ENCODE peak calls at places on chromosomes 11 and 22, in six cellular contexts. P is stomach, X is A549, A is K562, D is upper lobe of left lung, L is tibial nerve. B is an unnamed sample.

GRCh38 chr11:120516461-120517389 is 5.2 kb downstream of the GRIK4 start:
- DNase-seq in P (no peak), X (no peak), A (no peak), D (peak), L (no peak), B (peak)

GRCh38 chr11:69637956-69638871 is 2.7 kb upstream of the CCND1 start:
- DNase-seq in P (peak), X (peak), A (no peak), D (peak), L (no peak), B (no peak)

GRCh38 chr11:124753207-124753606 is 1.2 kb upstream of the VSIG2 start:
- DNase-seq in P (no peak), X (no peak), A (no peak), D (no peak), L (no peak), B (no peak)

GRCh38 chr11:124870430-124870829 is 5.2 kb downstream of the ROBO3 start:
- DNase-seq in P (no peak), X (no peak), A (no peak), D (no peak), L (no peak), B (no peak)

GRCh38 chr22:39493759-39494158 is 8.3 kb upstream of the MIEF1 start:
- DNase-seq in P (no peak), X (no peak), A (no peak), D (no peak), L (no peak), B (no peak)

GRCh38 chr22:37533995-37534394 is 14.8 kb upstream of the CARD10 start:
- DNase-seq in P (no peak), X (no peak), A (no peak), D (no peak), L (no peak), B (no peak)

GRCh38 chr11:37572491-37573171 is 974.6 kb upstream of the RAG2 start:
- DNase-seq in P (no peak), X (no peak), A (no peak), D (no peak), L (no peak), B (no peak)

GRCh38 chr11:22338465-22338810 is 257 bp downstream of the SLC17A6 start:
- DNase-seq in P (no peak), X (no peak), A (no peak), D (no peak), L (no peak), B (no peak)

GRCh38 chr11:131622193-131622592 is 251.8 kb downstream of the NTM start:
- DNase-seq in P (no peak), X (no peak), A (no peak), D (no peak), L (no peak), B (no peak)

GRCh38 chr11:66280428-66280827 is 2.5 kb downstream of the CNIH2 start:
- DNase-seq in P (no peak), X (no peak), A (no peak), D (peak), L (no peak), B (peak)

GRCh38 chr11:78465169-78465942 is 47.7 kb upstream of the GAB2 start:
- DNase-seq in P (no peak), X (no peak), A (no peak), D (peak), L (no peak), B (no peak)

GRCh38 chr22:23132376-23133091 is 9.3 kb downstream of the RSPH14 start:
- DNase-seq in P (no peak), X (no peak), A (peak), D (no peak), L (no peak), B (no peak)

GRCh38 chr11:5626191-5626590 is 1.4 kb downstream of the TRIM34 start:
- DNase-seq in P (no peak), X (no peak), A (no peak), D (no peak), L (no peak), B (no peak)

GRCh38 chr22:27918351-27919221 is 470 bp downstream of the PITPNB start:
- DNase-seq in P (peak), X (peak), A (peak), D (peak), L (peak), B (peak)

GRCh38 chr11:88338223-88338661 is 706 bp upstream of the CTSC start:
- DNase-seq in P (peak), X (peak), A (peak), D (no peak), L (peak), B (peak)

GRCh38 chr22:41915035-41915782 is at the start of gene SHISA8:
- DNase-seq in P (peak), X (no peak), A (no peak), D (peak), L (no peak), B (peak)

GRCh38 chr11:19244621-19245020 is 3.9 kb upstream of the E2F8 start:
- DNase-seq in P (no peak), X (no peak), A (no peak), D (no peak), L (no peak), B (no peak)

GRCh38 chr11:104858882-104859735 is 39.2 kb downstream of the CASP12 start:
- DNase-seq in P (no peak), X (no peak), A (no peak), D (no peak), L (no peak), B (no peak)

GRCh38 chr11:118531597-118532084 is 649 bp downstream of the TMEM25 start:
- DNase-seq in P (no peak), X (no peak), A (peak), D (peak), L (no peak), B (no peak)

GRCh38 chr11:3341298-3341697 is 37.6 kb downstream of the ZNF195 start:
- DNase-seq in P (peak), X (no peak), A (peak), D (no peak), L (peak), B (peak)

GRCh38 chr11:86222081-86222480 is 22.5 kb upstream of the EED start:
- DNase-seq in P (no peak), X (no peak), A (no peak), D (no peak), L (no peak), B (no peak)

GRCh38 chr22:38940985-38941384 is 16.4 kb upstream of the APOBEC3A start:
- DNase-seq in P (no peak), X (no peak), A (no peak), D (no peak), L (no peak), B (no peak)

GRCh38 chr11:69862797-69863543 is 43.8 kb upstream of the FGF3 start:
- DNase-seq in P (no peak), X (no peak), A (no peak), D (peak), L (no peak), B (no peak)

GRCh38 chr22:25824828-25825474 is 83.0 kb downstream of the MYO18B start:
- DNase-seq in P (no peak), X (no peak), A (no peak), D (no peak), L (no peak), B (no peak)

GRCh38 chr11:28659716-28660348 is 551.6 kb downstream of the METTL15 start:
- DNase-seq in P (no peak), X (no peak), A (no peak), D (no peak), L (no peak), B (no peak)
- TF ChIP-seq EP300 in P (no peak), X (no peak), A (no peak), D (no peak), L (no peak), B (no peak)

GRCh38 chr11:116993599-116993998 is 104.6 kb downstream of the SIK3 start:
- DNase-seq in P (no peak), X (no peak), A (no peak), D (no peak), L (no peak), B (no peak)
- TF ChIP-seq EP300 in P (no peak), X (no peak), A (no peak), D (no peak), L (peak), B (no peak)

GRCh38 chr11:122201126-122201525 is 85.1 kb upstream of the BLID start:
- DNase-seq in P (no peak), X (no peak), A (no peak), D (no peak), L (no peak), B (no peak)

GRCh38 chr11:122195790-122196189 is 79.8 kb upstream of the BLID start:
- DNase-seq in P (no peak), X (no peak), A (no peak), D (no peak), L (no peak), B (no peak)

GRCh38 chr11:122198291-122198983 is 82.4 kb upstream of the BLID start:
- DNase-seq in P (no peak), X (no peak), A (no peak), D (no peak), L (no peak), B (no peak)

GRCh38 chr11:122199661-122200060 is 83.6 kb upstream of the BLID start:
- DNase-seq in P (no peak), X (no peak), A (no peak), D (no peak), L (no peak), B (no peak)

GRCh38 chr11:122197055-122197987 is 81.3 kb upstream of the BLID start:
- DNase-seq in P (no peak), X (peak), A (no peak), D (no peak), L (no peak), B (peak)
- TF ChIP-seq EP300 in P (no peak), X (peak), A (no peak), D (no peak), L (peak), B (no peak)

DNA sequence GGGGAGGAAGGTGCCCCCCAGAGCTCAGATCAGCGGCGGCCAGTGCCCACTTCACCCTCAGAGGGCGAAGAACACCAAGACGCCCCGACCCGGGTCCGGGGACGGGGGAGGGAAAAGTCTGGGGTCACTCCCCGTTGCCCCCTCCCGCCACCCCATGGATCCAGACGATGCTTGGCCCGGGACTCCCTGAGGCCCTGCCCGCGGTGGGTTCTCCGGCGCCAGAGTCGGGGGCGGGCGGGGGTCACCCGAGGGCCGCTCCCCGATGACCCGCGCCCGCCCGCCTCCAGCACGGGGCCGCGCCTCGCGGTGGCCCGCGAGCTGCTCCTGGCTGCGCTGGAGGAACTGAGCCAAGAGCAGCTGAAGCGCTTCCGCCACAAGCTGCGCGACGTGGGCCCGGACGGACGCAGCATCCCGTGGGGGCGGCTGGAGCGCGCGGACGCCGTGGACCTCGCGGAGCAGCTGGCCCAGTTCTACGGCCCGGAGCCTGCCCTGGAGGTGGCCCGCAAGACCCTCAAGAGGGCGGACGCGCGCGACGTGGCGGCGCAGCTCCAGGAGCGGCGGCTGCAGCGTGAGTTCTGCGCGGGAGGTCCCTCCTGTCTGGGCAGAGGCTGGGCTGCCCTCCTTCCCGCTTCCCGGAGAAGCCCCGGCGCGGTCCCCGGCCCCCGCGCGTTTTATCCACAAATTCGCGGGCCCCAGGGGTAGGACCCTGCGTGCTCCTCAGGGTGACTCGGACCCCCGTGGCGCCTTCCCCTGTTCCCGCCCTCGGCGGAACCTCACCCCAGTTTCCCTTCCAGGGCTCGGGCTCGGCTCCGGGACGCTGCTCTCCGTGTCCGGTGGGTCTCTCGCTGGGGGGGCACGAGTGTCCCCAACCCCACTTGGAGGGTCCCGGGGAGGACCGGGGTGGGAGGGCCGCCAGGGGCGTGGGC is 1.1 kb downstream of the NLRP6 start:
- DNase-seq in P (no peak), X (no peak), A (no peak), D (peak), L (no peak), B (no peak)
- TF ChIP-seq EP300 in P (no peak), X (no peak), A (no peak), D (no peak), L (no peak), B (no peak)

GRCh38 chr11:103625624-103625965 is 410.8 kb upstream of the DDI1 start:
- DNase-seq in P (no peak), X (no peak), A (no peak), D (no peak), L (no peak), B (no peak)

GRCh38 chr11:103628121-103628520 is 408.3 kb upstream of the DDI1 start:
- DNase-seq in P (no peak), X (no peak), A (no peak), D (no peak), L (no peak), B (no peak)

GRCh38 chr11:103623933-103624332 is 412.5 kb upstream of the DDI1 start:
- DNase-seq in P (no peak), X (no peak), A (no peak), D (no peak), L (no peak), B (no peak)

GRCh38 chr11:103622296-103622695 is 414.1 kb upstream of the DDI1 start:
- DNase-seq in P (no peak), X (no peak), A (no peak), D (no peak), L (no peak), B (no peak)

DNA sequence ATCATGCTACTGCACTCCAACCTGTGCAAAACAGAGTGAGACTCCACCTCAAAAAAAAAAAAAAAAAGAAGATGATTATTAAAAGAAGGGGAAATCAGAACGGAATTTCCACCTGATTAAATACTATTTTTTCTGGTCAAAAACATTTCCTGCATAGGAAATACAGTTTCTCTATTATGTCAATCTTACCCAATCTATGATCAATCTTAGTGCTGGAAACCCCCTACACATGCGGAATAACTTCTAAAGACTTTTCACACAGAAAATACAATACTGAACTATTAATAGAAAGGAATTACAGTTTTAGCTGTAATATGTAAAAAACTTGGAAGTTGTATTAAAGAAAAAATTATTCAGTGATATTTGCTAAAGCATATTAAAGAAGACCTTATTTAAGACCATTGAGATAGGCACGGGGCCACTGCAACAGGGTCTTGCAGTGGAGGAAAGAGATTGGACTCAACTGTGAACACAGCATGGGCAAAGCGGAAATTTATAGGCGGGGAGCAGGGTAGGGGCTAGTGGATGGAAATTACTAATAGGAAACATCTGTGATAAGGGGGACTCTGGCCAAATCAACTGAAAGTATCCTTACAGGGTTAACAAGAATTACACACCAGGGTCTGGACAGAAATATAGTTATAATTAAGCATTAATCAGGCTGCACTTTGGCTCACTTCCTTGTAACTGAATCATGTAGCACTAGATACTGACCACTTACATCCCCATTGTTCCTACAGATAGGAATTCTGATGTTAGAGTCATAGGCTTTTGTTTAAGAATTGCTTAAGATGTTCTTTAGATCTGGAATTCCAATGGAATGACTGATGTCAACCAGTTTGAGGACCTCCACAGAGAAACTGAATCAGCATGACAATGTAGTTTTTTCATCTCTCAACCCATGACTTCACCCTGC is 411.5 kb upstream of the DDI1 start:
- DNase-seq in P (no peak), X (peak), A (no peak), D (no peak), L (no peak), B (no peak)
- TF ChIP-seq EP300 in P (no peak), X (peak), A (no peak), D (no peak), L (no peak), B (no peak)

GRCh38 chr11:76208438-76208828 is 2.1 kb upstream of the WNT11 start:
- DNase-seq in P (no peak), X (no peak), A (no peak), D (no peak), L (no peak), B (no peak)

GRCh38 chr11:76209671-76209955 is 3.3 kb upstream of the WNT11 start:
- DNase-seq in P (no peak), X (no peak), A (no peak), D (no peak), L (no peak), B (no peak)

GRCh38 chr11:76208829-76209670 is 2.7 kb upstream of the WNT11 start:
- DNase-seq in P (peak), X (peak), A (no peak), D (peak), L (peak), B (peak)

GRCh38 chr11:76206327-76207081 is at the start of gene WNT11:
- DNase-seq in P (peak), X (peak), A (peak), D (peak), L (no peak), B (peak)

GRCh38 chr11:76207642-76208378 is 1.5 kb upstream of the WNT11 start:
- DNase-seq in P (peak), X (peak), A (peak), D (peak), L (peak), B (peak)
- TF ChIP-seq EP300 in P (no peak), X (no peak), A (no peak), D (no peak), L (no peak), B (no peak)

B was measured in ovary.